ENCODE peak calls at places on chromosomes 2 and 18, in four cellular contexts. X is brain microvascular endothelial cell, L is GM06990, R is fibroblast of mammary gland. S is an unnamed sample.

GRCh38 chr2:11399113-11399762 is 54.8 kb upstream of the ROCK2 start:
- DNase-seq in R (no peak), L (no peak), X (no peak), S (no peak)

GRCh38 chr2:235098736-235099494 is 147.1 kb downstream of the SH3BP4 start:
- DNase-seq in X (no peak), L (no peak), R (no peak), S (no peak)

GRCh38 chr2:129396980-129397599 is 582.4 kb upstream of the RAB6C start:
- DNase-seq in X (peak), R (peak), L (no peak), S (no peak)

GRCh38 chr2:121558329-121558728 is 27.6 kb downstream of the RNU4ATAC start:
- DNase-seq in L (no peak), R (no peak), X (no peak), S (no peak)

GRCh38 chr18:76457475-76457874 is 37.6 kb downstream of the ZNF516 start:
- DNase-seq in R (no peak), X (no peak), L (no peak), S (no peak)

GRCh38 chr2:23760746-23761145 is 166.2 kb downstream of the ATAD2B start:
- DNase-seq in X (no peak), L (no peak), R (peak), S (no peak)

GRCh38 chr2:201006704-201007103 is 43.2 kb upstream of the ORC2 start:
- DNase-seq in X (no peak), L (no peak), R (no peak), S (no peak)

GRCh38 chr2:30316408-30316807 is 85.1 kb downstream of the LBH start:
- DNase-seq in L (no peak), R (no peak), X (no peak), S (no peak)

GRCh38 chr2:217568289-217568985 is 434.4 kb downstream of the TNS1 start:
- DNase-seq in R (peak), L (no peak), X (no peak), S (no peak)

GRCh38 chr2:218033208-218033589 is 30.4 kb upstream of the TNS1 start:
- DNase-seq in L (no peak), X (no peak), R (no peak), S (no peak)

GRCh38 chr2:197345846-197346370 is 35.3 kb upstream of the ANKRD44 start:
- DNase-seq in X (no peak), L (no peak), R (peak), S (no peak)

GRCh38 chr2:230739961-230740360 is 27.3 kb downstream of the CAB39 start:
- DNase-seq in R (no peak), L (no peak), X (peak), S (no peak)

GRCh38 chr2:1855150-1855549 is 110.8 kb upstream of the PXDN start:
- DNase-seq in X (peak), R (no peak), L (no peak), S (no peak)

GRCh38 chr18:46411862-46412690 is 244.9 kb downstream of the LOXHD1 start:
- DNase-seq in L (no peak), R (no peak), X (no peak), S (no peak)

DNA sequence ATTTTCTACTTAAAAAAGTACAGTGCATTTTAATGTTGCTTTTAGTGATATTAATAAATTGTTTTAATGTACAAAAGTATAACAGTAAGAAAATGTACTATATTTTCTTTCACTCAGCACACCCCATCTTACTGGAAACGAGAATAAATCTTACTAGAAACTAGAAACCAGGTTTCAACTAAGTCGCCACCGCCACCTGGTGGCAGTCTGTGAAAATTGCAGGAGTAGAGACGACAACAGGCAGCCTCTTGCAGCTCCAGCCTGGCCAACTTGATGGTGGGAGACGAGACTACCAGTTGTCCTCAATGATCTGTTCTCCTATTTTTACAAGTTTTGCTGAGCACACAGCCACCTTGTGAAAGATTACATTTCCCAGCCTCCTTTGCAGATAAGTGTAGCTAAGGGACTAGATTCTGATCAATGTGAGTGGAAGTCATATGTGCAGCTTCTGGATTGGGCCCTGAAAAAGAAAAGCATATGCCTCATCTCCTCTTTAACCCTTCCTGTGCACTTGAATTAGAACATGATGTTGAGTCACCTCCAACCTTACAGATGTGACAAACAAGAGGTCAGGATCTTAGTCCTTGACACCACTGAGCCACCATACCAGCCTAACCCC is 8.7 kb downstream of the OTOF start:
- DNase-seq in L (no peak), X (peak), R (peak), S (no peak)
- TF ChIP-seq CTCF in L (peak), X (peak), R (peak), S (peak)

GRCh38 chr2:46281939-46282338 is 15.3 kb upstream of the EPAS1 start:
- DNase-seq in L (no peak), X (no peak), R (no peak), S (no peak)
- H3K4me3 ChIP-seq in L (no peak), X (no peak), R (no peak), S (no peak)

GRCh38 chr2:131674174-131674507 is 146.5 kb downstream of the CCDC74A start:
- DNase-seq in L (no peak), X (no peak), R (no peak), S (no peak)
- TF ChIP-seq CTCF in L (no peak), X (no peak), R (no peak), S (no peak)

GRCh38 chr2:236661064-236661761 is 91.6 kb downstream of the ACKR3 start:
- DNase-seq in R (peak), X (peak), L (no peak), S (no peak)
- H3K4me3 ChIP-seq in R (no peak), X (no peak), L (no peak), S (no peak)

GRCh38 chr2:138501427-138502252 is at the start of gene SPOPL:
- DNase-seq in X (peak), L (peak), R (peak), S (peak)
- TF ChIP-seq CTCF in X (peak), L (no peak), R (no peak), S (no peak)

S was measured in retinal pigment epithelial cell.